ENCODE peak calls at places on chromosomes 13 and 19, in six cellular contexts. V, G, F, D, S and K are unnamed samples. For H3K27me3 and H3K4me1, the result is how much of the 10 kb centered on the place peaks cover.

GRCh38 chr19:1911995-1912394 is 6.8 kb downstream of the ADAT3 start:
- DNase-seq in V (no peak), G (no peak), F (no peak), D (peak), S (no peak), K (no peak)

GRCh38 chr13:40191186-40191980 is 475.1 kb downstream of the FOXO1 start:
- DNase-seq in V (no peak), G (no peak), F (no peak), D (no peak), S (no peak), K (no peak)

GRCh38 chr19:10718205-10719196 is 622 bp downstream of the DNM2 start:
- DNase-seq in V (peak), G (no peak), F (peak), D (peak), S (peak), K (peak)

GRCh38 chr19:55075366-55075998 is at the start of gene EPS8L1:
- DNase-seq in V (no peak), G (no peak), F (no peak), D (peak), S (peak), K (peak)

GRCh38 chr19:42204684-42205083 is 12.8 kb downstream of the DEDD2 start:
- DNase-seq in V (no peak), G (no peak), F (no peak), D (no peak), S (no peak), K (no peak)

GRCh38 chr19:6761053-6761676 is 6.1 kb downstream of the SH2D3A start:
- DNase-seq in V (no peak), G (no peak), F (no peak), D (no peak), S (peak), K (no peak)

GRCh38 chr19:18385675-18386542 is at the start of gene GDF15:
- DNase-seq in V (peak), G (no peak), F (no peak), D (peak), S (peak), K (peak)

GRCh38 chr13:28467034-28467433 is 27.9 kb downstream of the FLT1 start:
- DNase-seq in V (no peak), G (no peak), F (no peak), D (no peak), S (no peak), K (no peak)

GRCh38 chr13:111204438-111205177 is 89.5 kb downstream of the ARHGEF7 start:
- DNase-seq in V (peak), G (no peak), F (no peak), D (no peak), S (no peak), K (peak)

GRCh38 chr13:23488442-23488841 is 54.9 kb upstream of the SACS start:
- DNase-seq in V (no peak), G (no peak), F (no peak), D (no peak), S (no peak), K (no peak)

GRCh38 chr13:43805071-43805468 is 18.3 kb upstream of the ENOX1 start:
- DNase-seq in V (peak), G (no peak), F (no peak), D (no peak), S (no peak), K (no peak)

GRCh38 chr13:87999141-87999765 is 328.1 kb downstream of the SLITRK5 start:
- DNase-seq in V (no peak), G (no peak), F (no peak), D (no peak), S (no peak), K (no peak)

GRCh38 chr19:55461974-55462628 is 659 bp upstream of the ISOC2 start:
- DNase-seq in V (no peak), G (no peak), F (no peak), D (peak), S (no peak), K (no peak)

GRCh38 chr13:82747331-82747730 is 1134.9 kb downstream of the SLITRK1 start:
- DNase-seq in V (peak), G (no peak), F (no peak), D (no peak), S (no peak), K (no peak)

GRCh38 chr13:49400755-49401659 is 42.9 kb downstream of the CAB39L start:
- DNase-seq in V (peak), G (no peak), F (no peak), D (peak), S (no peak), K (peak)

GRCh38 chr13:41488124-41488523 is 30.8 kb downstream of the RGCC start:
- DNase-seq in V (no peak), G (peak), F (no peak), D (no peak), S (no peak), K (no peak)

GRCh38 chr13:30364876-30365275 is 57.4 kb upstream of the UBE2L5 start:
- DNase-seq in V (peak), G (no peak), F (no peak), D (no peak), S (no peak), K (no peak)

GRCh38 chr13:18946738-18947137 is 234.9 kb downstream of the TUBA3C start:
- DNase-seq in V (no peak), G (no peak), F (no peak), D (no peak), S (peak), K (no peak)

GRCh38 chr13:113991191-113991669 is 17.4 kb upstream of the C13orf46 start:
- DNase-seq in V (no peak), G (no peak), F (no peak), D (no peak), S (peak), K (no peak)

GRCh38 chr13:26735677-26736076 is 24.9 kb downstream of the GPR12 start:
- DNase-seq in V (no peak), G (no peak), F (no peak), D (no peak), S (no peak), K (no peak)
- H3K27me3 ChIP-seq in V (under half), G (under half), F (under half), D (under half), S (under half), K (under half)

GRCh38 chr19:38730470-38730730 is 13.9 kb downstream of the CAPN12 start:
- DNase-seq in V (no peak), G (no peak), F (no peak), D (no peak), S (no peak), K (no peak)
- H3K4me1 ChIP-seq in V (under half), G (under half), F (under half), D (under half), S (under half), K (under half)

GRCh38 chr19:17266589-17266974 is 661 bp upstream of the BABAM1 start:
- DNase-seq in V (no peak), G (no peak), F (no peak), D (no peak), S (no peak), K (no peak)
- H3K4me3 ChIP-seq in V (no peak), G (peak), F (no peak), D (no peak), S (no peak), K (no peak)

GRCh38 chr19:35348909-35349611 is 1.4 kb downstream of the FFAR1 start:
- DNase-seq in V (no peak), G (no peak), F (no peak), D (no peak), S (peak), K (no peak)

GRCh38 chr19:35347171-35347929 is at the start of gene FFAR1:
- DNase-seq in V (no peak), G (peak), F (peak), D (no peak), S (peak), K (peak)

GRCh38 chr19:35346193-35347052 is 1.3 kb upstream of the FFAR1 start:
- DNase-seq in V (no peak), G (peak), F (peak), D (no peak), S (peak), K (no peak)

GRCh38 chr19:35349614-35350521 is 2.2 kb downstream of the FFAR1 start:
- DNase-seq in V (no peak), G (no peak), F (no peak), D (no peak), S (peak), K (no peak)

GRCh38 chr19:35347930-35348298 is 212 bp downstream of the FFAR1 start:
- DNase-seq in V (no peak), G (no peak), F (no peak), D (no peak), S (peak), K (no peak)
- H3K27me3 ChIP-seq in V (under half), G (under half), F (under half), D (under half), S (under half), K (under half)

DNA sequence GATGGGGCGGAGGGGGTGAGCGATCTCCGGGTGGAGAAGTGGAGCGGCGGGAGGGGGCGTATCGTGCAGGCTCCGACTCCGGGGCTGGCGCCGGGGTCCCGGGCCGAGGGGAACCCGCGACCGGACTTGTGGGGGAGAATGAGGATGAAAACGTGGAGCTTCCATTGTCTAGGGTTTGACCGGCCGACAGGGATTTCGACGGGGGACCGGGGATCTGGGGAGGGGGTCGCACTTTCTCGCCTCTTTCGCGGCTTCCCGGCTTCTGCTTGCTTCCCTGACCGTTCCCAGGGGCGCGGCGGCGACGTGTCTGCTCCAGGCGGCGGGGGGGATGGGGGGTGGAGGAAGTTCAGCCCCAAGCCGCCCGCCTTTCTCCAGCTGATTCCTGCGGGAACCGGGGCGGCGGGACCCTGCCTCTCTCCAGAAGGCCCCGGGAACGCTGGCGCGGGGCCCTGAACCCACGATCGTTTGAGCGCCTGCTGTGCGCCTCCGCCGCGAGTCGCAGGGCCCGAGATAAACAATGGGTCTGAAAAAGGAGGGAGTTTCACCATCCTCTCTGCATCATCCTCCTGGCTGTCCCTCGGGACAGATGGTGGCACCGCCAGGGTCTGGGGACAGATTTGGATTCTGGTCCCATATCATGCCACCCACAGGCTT is 790 bp downstream of the TPM4 start:
- DNase-seq in V (peak), G (no peak), F (no peak), D (peak), S (peak), K (no peak)
- H3K4me1 ChIP-seq in V (under half), G (half or more), F (under half), D (under half), S (under half), K (under half)

GRCh38 chr13:32736648-32737047 is 150.4 kb downstream of the PDS5B start:
- DNase-seq in V (no peak), G (no peak), F (no peak), D (peak), S (no peak), K (no peak)
- H3K4me3 ChIP-seq in V (peak), G (peak), F (peak), D (no peak), S (no peak), K (no peak)

DNA sequence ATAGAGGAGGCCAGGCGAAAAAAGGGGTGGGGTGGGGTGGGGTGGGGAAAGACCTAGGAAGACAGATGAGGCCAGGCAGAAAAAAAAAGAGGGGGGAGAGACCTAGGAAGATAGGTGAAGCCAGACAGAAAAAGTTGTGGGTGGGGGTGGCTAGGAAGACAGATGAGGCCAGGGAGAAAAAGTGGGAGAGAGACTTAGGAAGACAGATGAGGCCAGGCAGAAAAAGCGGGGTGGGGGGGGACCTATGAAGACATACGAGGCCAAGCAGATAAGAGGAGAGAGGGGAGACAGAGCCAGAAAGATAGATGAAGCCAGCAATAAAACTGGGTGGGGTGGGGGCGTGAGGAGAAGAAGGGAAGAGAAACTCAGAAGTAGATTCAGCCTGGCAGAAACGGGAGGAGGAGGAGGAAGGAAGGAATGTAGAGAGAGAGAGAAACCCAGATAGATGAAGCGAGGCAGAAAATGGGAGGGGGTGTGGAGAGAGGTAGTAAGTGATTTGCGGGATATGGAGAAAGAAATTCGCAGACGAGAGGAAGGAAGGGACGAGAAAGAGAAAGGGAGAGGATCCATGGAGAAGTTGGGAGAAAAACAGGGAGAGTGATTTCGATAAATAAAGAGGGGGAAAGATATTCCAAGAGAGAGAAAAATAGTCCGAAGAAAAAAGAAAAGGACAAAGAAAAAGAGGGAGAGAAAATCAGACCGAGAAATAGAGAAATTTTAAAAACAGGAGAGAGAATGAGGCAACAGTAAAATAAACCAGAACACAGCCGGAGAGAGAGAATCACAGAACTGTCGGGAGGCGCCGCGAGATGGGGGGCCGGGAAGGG is 12.2 kb upstream of the CACNG6 start:
- DNase-seq in V (peak), G (no peak), F (no peak), D (no peak), S (no peak), K (no peak)
- H3K27me3 ChIP-seq in V (under half), G (under half), F (under half), D (under half), S (under half), K (under half)

GRCh38 chr19:19427935-19428334 is 22.5 kb downstream of the GATAD2A start:
- DNase-seq in V (no peak), G (no peak), F (no peak), D (no peak), S (no peak), K (no peak)
- H3K4me1 ChIP-seq in V (under half), G (under half), F (under half), D (under half), S (under half), K (under half)